ENCODE peak calls at places on chromosome 11, in five cellular contexts. S is breast epithelium, D is AG04450, G is fibroblast of the aortic adventitia, L is NCI-H460. R is an unnamed sample.

GRCh38 chr11:75325713-75326438 is 25.6 kb downstream of the ARRB1 start:
- DNase-seq in S (no peak), D (peak), G (peak), L (peak), R (peak)

GRCh38 chr11:36376888-36377758 is 81.0 kb downstream of the PRR5L start:
- DNase-seq in S (no peak), D (no peak), G (peak), L (no peak), R (no peak)

GRCh38 chr11:32830796-32831195 is 1.1 kb downstream of the PRRG4 start:
- DNase-seq in S (no peak), D (no peak), G (no peak), L (no peak), R (no peak)

GRCh38 chr11:111911563-111912401 is at the start of gene CRYAB:
- DNase-seq in S (peak), D (peak), G (peak), L (peak), R (peak)

GRCh38 chr11:117902001-117902855 is 25.8 kb upstream of the FXYD6 start:
- DNase-seq in S (no peak), D (no peak), G (no peak), L (no peak), R (no peak)

GRCh38 chr11:10302744-10303557 is 1.9 kb upstream of the ADM start:
- DNase-seq in S (peak), D (no peak), G (peak), L (no peak), R (peak)

GRCh38 chr11:128946646-128947045 is 4.0 kb upstream of the TP53AIP1 start:
- DNase-seq in S (no peak), D (no peak), G (no peak), L (no peak), R (no peak)

GRCh38 chr11:4118107-4118506 is 23.5 kb downstream of the RRM1 start:
- DNase-seq in S (no peak), D (no peak), G (peak), L (no peak), R (no peak)

GRCh38 chr11:8242113-8242475 is 21.6 kb downstream of the LMO1 start:
- DNase-seq in S (no peak), D (no peak), G (no peak), L (no peak), R (no peak)

GRCh38 chr11:126926376-126926791 is 74.2 kb downstream of the KIRREL3 start:
- DNase-seq in S (no peak), D (no peak), G (no peak), L (no peak), R (no peak)

GRCh38 chr11:33687733-33688479 is 12.7 kb downstream of the C11orf91 start:
- DNase-seq in S (no peak), D (no peak), G (peak), L (peak), R (no peak)

GRCh38 chr11:110805764-110806163 is 93.5 kb upstream of the ARHGAP20 start:
- DNase-seq in S (no peak), D (no peak), G (no peak), L (no peak), R (no peak)

GRCh38 chr11:13963949-13964770 is 1.6 kb downstream of the SPON1 start:
- DNase-seq in S (no peak), D (no peak), G (no peak), L (peak), R (no peak)

GRCh38 chr11:102007567-102008437 is 39.4 kb upstream of the CFAP300 start:
- DNase-seq in S (no peak), D (peak), G (peak), L (peak), R (no peak)

GRCh38 chr11:113994077-113994954 is 19.4 kb downstream of the HTR3A start:
- DNase-seq in S (no peak), D (no peak), G (no peak), L (no peak), R (no peak)

GRCh38 chr11:67387518-67387917 is 4.3 kb upstream of the RAD9A start:
- DNase-seq in S (no peak), D (no peak), G (no peak), L (no peak), R (no peak)

GRCh38 chr11:71117311-71117710 is 135.1 kb downstream of the SHANK2 start:
- DNase-seq in S (no peak), D (no peak), G (no peak), L (no peak), R (no peak)

GRCh38 chr11:112161012-112161411 is 2.9 kb downstream of the IL18 start:
- DNase-seq in S (no peak), D (no peak), G (peak), L (no peak), R (no peak)

GRCh38 chr11:7417328-7417727 is 68.0 kb upstream of the OLFML1 start:
- DNase-seq in S (no peak), D (no peak), G (no peak), L (no peak), R (no peak)

GRCh38 chr11:61776561-61777075 is 15.8 kb downstream of the TMEM258 start:
- DNase-seq in S (no peak), D (peak), G (peak), L (peak), R (no peak)

GRCh38 chr11:22832315-22833041 is 2.9 kb upstream of the SVIP start:
- DNase-seq in S (no peak), D (no peak), G (no peak), L (peak), R (no peak)

GRCh38 chr11:60756307-60757032 is at the start of gene MS4A15:
- DNase-seq in S (no peak), D (no peak), G (peak), L (peak), R (no peak)

GRCh38 chr11:11016943-11017342 is 159.1 kb upstream of the ZBED5 start:
- DNase-seq in S (no peak), D (no peak), G (no peak), L (no peak), R (no peak)

GRCh38 chr11:108220721-108221346 is 1.6 kb downstream of the NPAT start:
- DNase-seq in S (no peak), D (no peak), G (peak), L (no peak), R (no peak)

GRCh38 chr11:33160147-33160546 is 1.1 kb downstream of the CSTF3 start:
- DNase-seq in S (no peak), D (no peak), G (peak), L (no peak), R (no peak)